ENCODE peak calls at places on chromosome 4, in five cellular contexts. K, D, E, N and Z are unnamed samples.

GRCh38 chr4:74097631-74098550 is 1.1 kb downstream of the CXCL2 start:
- DNase-seq in K (no peak), D (no peak), E (no peak), N (no peak), Z (no peak)

GRCh38 chr4:107853444-107854325 is 29.0 kb downstream of the SGMS2 start:
- DNase-seq in K (no peak), D (no peak), E (no peak), N (no peak), Z (no peak)

GRCh38 chr4:55396305-55397023 is 707 bp downstream of the TMEM165 start:
- DNase-seq in K (peak), D (no peak), E (no peak), N (peak), Z (peak)

GRCh38 chr4:150268444-150268843 is 190.2 kb downstream of the DCLK2 start:
- DNase-seq in K (no peak), D (no peak), E (no peak), N (no peak), Z (no peak)

GRCh38 chr4:111535792-111536191 is 609.5 kb upstream of the FAM241A start:
- DNase-seq in K (no peak), D (no peak), E (no peak), N (no peak), Z (no peak)

GRCh38 chr4:177051473-177052060 is 258.1 kb upstream of the NEIL3 start:
- DNase-seq in K (peak), D (no peak), E (no peak), N (no peak), Z (no peak)

GRCh38 chr4:86508436-86508835 is 85.7 kb upstream of the PTPN13 start:
- DNase-seq in K (no peak), D (no peak), E (peak), N (no peak), Z (no peak)

GRCh38 chr4:24094726-24095125 is 204.9 kb upstream of the PPARGC1A start:
- DNase-seq in K (no peak), D (no peak), E (no peak), N (no peak), Z (no peak)

GRCh38 chr4:2941138-2942036 is 21.8 kb downstream of the NOP14 start:
- DNase-seq in K (no peak), D (no peak), E (no peak), N (no peak), Z (no peak)

GRCh38 chr4:48269861-48270515 is 350 bp upstream of the TEC start:
- DNase-seq in K (peak), D (peak), E (no peak), N (peak), Z (peak)

GRCh38 chr4:3255611-3256186 is 6.7 kb downstream of the MSANTD1 start:
- DNase-seq in K (no peak), D (no peak), E (no peak), N (no peak), Z (peak)

GRCh38 chr4:112859456-112860184 is 189.8 kb upstream of the ANK2 start:
- DNase-seq in K (no peak), D (no peak), E (no peak), N (no peak), Z (no peak)

GRCh38 chr4:125254111-125254510 is 60.6 kb upstream of the FAT4 start:
- DNase-seq in K (no peak), D (no peak), E (peak), N (no peak), Z (no peak)

GRCh38 chr4:82776925-82777542 is 21.6 kb downstream of the SCD5 start:
- DNase-seq in K (no peak), D (no peak), E (no peak), N (no peak), Z (no peak)

GRCh38 chr4:165375465-165375864 is 3.3 kb upstream of the CPE start:
- DNase-seq in K (no peak), D (no peak), E (no peak), N (no peak), Z (no peak)

GRCh38 chr4:178462710-178463109 is 1020.5 kb upstream of the AGA start:
- DNase-seq in K (no peak), D (no peak), E (no peak), N (no peak), Z (no peak)

GRCh38 chr4:116066711-116067245 is 953.4 kb upstream of the NDST4 start:
- DNase-seq in K (no peak), D (no peak), E (no peak), N (no peak), Z (no peak)

GRCh38 chr4:127686656-127687055 is 43.5 kb upstream of the SLC25A31 start:
- DNase-seq in K (no peak), D (no peak), E (no peak), N (no peak), Z (no peak)

GRCh38 chr4:183950536-183950935 is 45.4 kb downstream of the STOX2 start:
- DNase-seq in K (no peak), D (no peak), E (no peak), N (no peak), Z (no peak)

GRCh38 chr4:821631-822030 is 4.3 kb downstream of the CPLX1 start:
- DNase-seq in K (no peak), D (no peak), E (no peak), N (no peak), Z (no peak)

GRCh38 chr4:823093-823760 is 2.7 kb downstream of the CPLX1 start:
- DNase-seq in K (no peak), D (no peak), E (no peak), N (no peak), Z (no peak)

GRCh38 chr4:823761-824460 is 2.0 kb downstream of the CPLX1 start:
- DNase-seq in K (no peak), D (no peak), E (no peak), N (no peak), Z (no peak)

GRCh38 chr4:821181-821591 is 4.7 kb downstream of the CPLX1 start:
- DNase-seq in K (no peak), D (no peak), E (no peak), N (no peak), Z (no peak)

DNA sequence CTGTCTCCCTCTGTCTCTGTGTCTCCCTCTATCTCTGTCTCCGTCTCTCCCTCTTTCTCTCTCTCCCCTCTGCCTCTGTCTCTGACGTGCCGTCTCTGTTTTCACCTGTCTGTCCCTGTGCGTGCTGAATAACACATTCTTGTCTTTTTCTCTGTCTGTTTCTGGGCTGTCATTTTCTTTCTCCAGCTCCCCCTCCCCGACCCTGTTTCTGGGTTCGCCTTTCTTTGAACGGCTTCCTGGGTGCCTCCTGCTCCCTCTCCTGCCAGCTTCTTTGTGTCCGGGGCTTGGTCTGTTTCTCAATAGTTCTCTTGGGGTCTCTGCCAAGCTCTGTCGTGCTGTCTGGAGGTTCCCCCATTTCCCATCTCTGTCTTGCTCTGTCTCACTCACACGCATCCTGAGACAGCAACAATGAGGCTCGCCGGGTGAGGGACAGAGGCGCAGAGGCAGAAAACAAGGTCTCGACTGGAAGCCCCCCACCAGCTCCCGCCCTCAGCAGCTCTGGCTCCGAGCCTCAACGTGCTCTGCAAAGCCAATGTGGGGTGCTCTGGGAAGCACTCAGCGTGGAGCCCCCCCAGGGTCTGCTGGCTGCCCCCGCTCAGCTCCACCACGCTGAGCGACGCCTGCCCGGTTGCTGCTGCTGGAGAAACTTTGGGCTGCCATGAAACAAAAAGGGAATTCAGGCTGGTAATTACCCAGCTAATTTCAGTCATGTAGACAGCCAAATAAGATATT is 3.4 kb downstream of the CPLX1 start:
- DNase-seq in K (no peak), D (no peak), E (no peak), N (no peak), Z (no peak)
- H3K4me3 ChIP-seq in K (no peak), D (no peak), E (no peak), N (no peak), Z (no peak)

DNA sequence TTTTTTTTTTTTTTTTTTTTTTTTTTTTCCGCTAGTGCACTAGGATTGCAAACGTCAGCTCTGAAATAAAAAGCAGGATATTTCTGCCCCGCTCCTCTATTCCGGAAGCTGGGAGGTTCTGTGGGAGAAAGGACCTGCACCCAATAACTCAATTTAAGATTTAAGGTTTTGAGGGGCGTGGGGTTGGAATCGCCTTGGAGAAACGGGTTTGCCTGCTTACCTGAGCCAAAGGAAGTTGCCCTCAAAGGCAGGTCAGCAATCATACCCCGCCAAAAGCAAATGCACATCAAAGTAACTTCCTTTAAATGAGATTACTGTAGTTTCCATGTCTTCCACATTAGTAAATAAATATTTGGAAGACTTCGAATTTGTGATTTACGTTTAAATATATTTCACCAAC is 952 bp upstream of the HS3ST1 start:
- DNase-seq in K (no peak), D (no peak), E (no peak), N (no peak), Z (no peak)
- H3K4me3 ChIP-seq in K (peak), D (peak), E (no peak), N (no peak), Z (peak)

GRCh38 chr4:25860586-25861421 is 2.0 kb downstream of the SEL1L3 start:
- DNase-seq in K (no peak), D (no peak), E (no peak), N (no peak), Z (no peak)
- H3K4me3 ChIP-seq in K (no peak), D (no peak), E (no peak), N (no peak), Z (peak)

DNA sequence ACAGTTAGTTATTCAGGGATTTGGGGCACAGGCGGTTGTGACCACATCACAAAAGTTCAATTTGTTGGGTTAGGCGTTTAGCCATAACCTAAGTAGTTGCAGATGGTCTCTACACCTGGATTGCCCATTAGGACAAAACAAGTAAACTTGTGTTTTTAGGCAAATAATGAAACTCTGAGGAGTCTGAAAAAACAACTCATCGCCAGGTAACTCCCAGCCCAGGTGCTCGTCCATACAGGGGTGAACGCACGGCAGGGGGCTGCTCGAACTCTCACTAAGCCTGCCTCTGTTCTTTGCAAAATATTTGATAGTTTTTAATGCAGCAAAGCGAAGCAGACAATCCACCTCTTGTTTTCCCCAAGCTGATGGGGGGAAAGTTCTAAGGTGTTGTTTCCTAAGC is 571 bp upstream of the RHOH start:
- DNase-seq in K (no peak), D (no peak), E (no peak), N (no peak), Z (no peak)
- H3K4me3 ChIP-seq in K (no peak), D (no peak), E (no peak), N (peak), Z (peak)

DNA sequence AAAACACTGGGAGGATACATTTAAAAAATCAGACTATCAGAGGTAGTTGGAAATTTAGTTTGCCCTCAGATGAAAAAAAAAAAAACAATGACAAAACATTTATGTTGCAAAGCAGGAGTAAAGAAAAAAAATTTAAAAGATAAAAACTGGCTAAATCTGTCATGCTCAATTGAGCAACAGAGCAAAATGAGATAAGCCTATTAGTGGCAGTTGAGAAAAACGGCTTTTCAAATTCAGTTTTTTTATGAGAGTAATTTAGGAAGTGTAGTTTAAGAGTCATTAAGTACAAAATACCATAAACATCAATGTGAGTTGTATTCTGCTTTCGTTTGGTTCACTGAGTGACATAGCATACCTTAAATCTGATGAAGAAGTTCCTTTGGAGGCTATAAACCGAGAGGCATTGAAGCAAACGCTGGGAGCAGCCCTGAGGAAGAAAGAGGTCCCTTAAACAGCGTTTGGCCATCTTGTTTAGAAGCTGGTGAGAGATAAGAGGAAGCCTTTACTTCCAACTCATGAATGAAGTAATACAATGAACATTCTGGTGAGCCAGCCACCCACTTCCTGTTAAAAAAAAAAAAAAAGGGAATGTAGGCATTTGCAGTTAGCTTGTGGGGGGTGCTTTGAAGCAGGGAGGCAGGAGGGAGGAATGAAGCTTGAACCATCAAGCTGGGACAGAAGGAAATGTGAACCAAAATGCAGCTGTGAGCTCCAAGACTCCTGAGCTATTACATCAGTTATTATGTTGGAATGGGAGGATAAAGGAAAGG is 132.3 kb downstream of the ZNF330 start:
- DNase-seq in K (no peak), D (no peak), E (peak), N (no peak), Z (no peak)
- H3K4me3 ChIP-seq in K (no peak), D (no peak), E (no peak), N (no peak), Z (no peak)

GRCh38 chr4:104394409-104394813 is 100.3 kb downstream of the CXXC4 start:
- DNase-seq in K (peak), D (no peak), E (no peak), N (no peak), Z (no peak)
- H3K4me3 ChIP-seq in K (no peak), D (no peak), E (no peak), N (no peak), Z (no peak)